ENCODE peak calls at places on chromosomes 12 and 14, in eight cellular contexts. One of them, this sample, is unnamed.

GRCh38 chr12:55822228-55822627 is 4.4 kb downstream of the ORMDL2 start:
- DNase-seq in mammary epithelial cell: no peak
- DNase-seq in esophagus muscularis mucosa: no peak
- DNase-seq in osteocyte: no peak
- DNase-seq in activated CD8-positive, alpha-beta memory T cell treated with anti-CD3 and anti-CD28 coated beads, Interleukin-2, amount 50 U/mL, for 48 hours: peak
- DNase-seq in stimulated activated naive CD8-positive, alpha-beta T cell treated with anti-CD3 and anti-CD28 coated beads, Interleukin-15, Interleukin-2, amounts not matched to agents 100 U/mL and 50 U/mL, for 24 hours: no peak
- DNase-seq in fibroblast of the aortic adventitia: no peak
- DNase-seq in Right ventricle myocardium superior: no peak
- DNase-seq in this sample: peak

GRCh38 chr12:112916270-112916669 is 9.5 kb downstream of the OAS1 start:
- DNase-seq in esophagus muscularis mucosa: no peak
- DNase-seq in stimulated activated naive CD8-positive, alpha-beta T cell treated with anti-CD3 and anti-CD28 coated beads, Interleukin-15, Interleukin-2, amounts not matched to agents 100 U/mL and 50 U/mL, for 24 hours: no peak
- DNase-seq in osteocyte: no peak
- DNase-seq in Right ventricle myocardium superior: no peak
- DNase-seq in mammary epithelial cell: peak
- DNase-seq in fibroblast of the aortic adventitia: no peak
- DNase-seq in activated CD8-positive, alpha-beta memory T cell treated with anti-CD3 and anti-CD28 coated beads, Interleukin-2, amount 50 U/mL, for 48 hours: no peak
- DNase-seq in this sample: no peak

GRCh38 chr12:68978678-68979077 is 45.7 kb upstream of the CPM start:
- DNase-seq in activated CD8-positive, alpha-beta memory T cell treated with anti-CD3 and anti-CD28 coated beads, Interleukin-2, amount 50 U/mL, for 48 hours: no peak
- DNase-seq in osteocyte: no peak
- DNase-seq in Right ventricle myocardium superior: no peak
- DNase-seq in mammary epithelial cell: no peak
- DNase-seq in esophagus muscularis mucosa: no peak
- DNase-seq in fibroblast of the aortic adventitia: no peak
- DNase-seq in stimulated activated naive CD8-positive, alpha-beta T cell treated with anti-CD3 and anti-CD28 coated beads, Interleukin-15, Interleukin-2, amounts not matched to agents 100 U/mL and 50 U/mL, for 24 hours: no peak
- DNase-seq in this sample: no peak

GRCh38 chr14:105255021-105255507 is 6.7 kb downstream of the BTBD6 start:
- DNase-seq in osteocyte: no peak
- DNase-seq in mammary epithelial cell: no peak
- DNase-seq in esophagus muscularis mucosa: no peak
- DNase-seq in Right ventricle myocardium superior: no peak
- DNase-seq in fibroblast of the aortic adventitia: peak
- DNase-seq in stimulated activated naive CD8-positive, alpha-beta T cell treated with anti-CD3 and anti-CD28 coated beads, Interleukin-15, Interleukin-2, amounts not matched to agents 100 U/mL and 50 U/mL, for 24 hours: no peak
- DNase-seq in activated CD8-positive, alpha-beta memory T cell treated with anti-CD3 and anti-CD28 coated beads, Interleukin-2, amount 50 U/mL, for 48 hours: no peak
- DNase-seq in this sample: peak

GRCh38 chr12:64674367-64674922 is 64.2 kb downstream of the RASSF3 start:
- DNase-seq in stimulated activated naive CD8-positive, alpha-beta T cell treated with anti-CD3 and anti-CD28 coated beads, Interleukin-15, Interleukin-2, amounts not matched to agents 100 U/mL and 50 U/mL, for 24 hours: no peak
- DNase-seq in esophagus muscularis mucosa: no peak
- DNase-seq in Right ventricle myocardium superior: no peak
- DNase-seq in mammary epithelial cell: no peak
- DNase-seq in activated CD8-positive, alpha-beta memory T cell treated with anti-CD3 and anti-CD28 coated beads, Interleukin-2, amount 50 U/mL, for 48 hours: no peak
- DNase-seq in fibroblast of the aortic adventitia: no peak
- DNase-seq in osteocyte: no peak
- DNase-seq in this sample: no peak

GRCh38 chr14:36604757-36605505 is 22.5 kb upstream of the NKX2-8 start:
- DNase-seq in activated CD8-positive, alpha-beta memory T cell treated with anti-CD3 and anti-CD28 coated beads, Interleukin-2, amount 50 U/mL, for 48 hours: no peak
- DNase-seq in esophagus muscularis mucosa: peak
- DNase-seq in stimulated activated naive CD8-positive, alpha-beta T cell treated with anti-CD3 and anti-CD28 coated beads, Interleukin-15, Interleukin-2, amounts not matched to agents 100 U/mL and 50 U/mL, for 24 hours: peak
- DNase-seq in osteocyte: no peak
- DNase-seq in Right ventricle myocardium superior: no peak
- DNase-seq in mammary epithelial cell: peak
- DNase-seq in fibroblast of the aortic adventitia: peak
- DNase-seq in this sample: peak

GRCh38 chr12:119158004-119158776 is 20.5 kb upstream of the HSPB8 start:
- DNase-seq in fibroblast of the aortic adventitia: no peak
- DNase-seq in esophagus muscularis mucosa: no peak
- DNase-seq in mammary epithelial cell: no peak
- DNase-seq in Right ventricle myocardium superior: peak
- DNase-seq in activated CD8-positive, alpha-beta memory T cell treated with anti-CD3 and anti-CD28 coated beads, Interleukin-2, amount 50 U/mL, for 48 hours: no peak
- DNase-seq in osteocyte: no peak
- DNase-seq in stimulated activated naive CD8-positive, alpha-beta T cell treated with anti-CD3 and anti-CD28 coated beads, Interleukin-15, Interleukin-2, amounts not matched to agents 100 U/mL and 50 U/mL, for 24 hours: no peak
- DNase-seq in this sample: no peak

GRCh38 chr12:131280426-131280825 is 326.7 kb downstream of the ADGRD1 start:
- DNase-seq in mammary epithelial cell: no peak
- DNase-seq in Right ventricle myocardium superior: peak
- DNase-seq in esophagus muscularis mucosa: no peak
- DNase-seq in activated CD8-positive, alpha-beta memory T cell treated with anti-CD3 and anti-CD28 coated beads, Interleukin-2, amount 50 U/mL, for 48 hours: no peak
- DNase-seq in fibroblast of the aortic adventitia: no peak
- DNase-seq in osteocyte: no peak
- DNase-seq in stimulated activated naive CD8-positive, alpha-beta T cell treated with anti-CD3 and anti-CD28 coated beads, Interleukin-15, Interleukin-2, amounts not matched to agents 100 U/mL and 50 U/mL, for 24 hours: no peak
- DNase-seq in this sample: no peak

GRCh38 chr14:99230271-99231141 is 41.5 kb downstream of the BCL11B start:
- DNase-seq in Right ventricle myocardium superior: no peak
- DNase-seq in activated CD8-positive, alpha-beta memory T cell treated with anti-CD3 and anti-CD28 coated beads, Interleukin-2, amount 50 U/mL, for 48 hours: peak
- DNase-seq in esophagus muscularis mucosa: no peak
- DNase-seq in fibroblast of the aortic adventitia: no peak
- DNase-seq in mammary epithelial cell: no peak
- DNase-seq in osteocyte: no peak
- DNase-seq in stimulated activated naive CD8-positive, alpha-beta T cell treated with anti-CD3 and anti-CD28 coated beads, Interleukin-15, Interleukin-2, amounts not matched to agents 100 U/mL and 50 U/mL, for 24 hours: peak
- DNase-seq in this sample: peak

GRCh38 chr14:23364164-23364571 is 804 bp downstream of the EFS start:
- DNase-seq in fibroblast of the aortic adventitia: no peak
- DNase-seq in activated CD8-positive, alpha-beta memory T cell treated with anti-CD3 and anti-CD28 coated beads, Interleukin-2, amount 50 U/mL, for 48 hours: no peak
- DNase-seq in esophagus muscularis mucosa: no peak
- DNase-seq in stimulated activated naive CD8-positive, alpha-beta T cell treated with anti-CD3 and anti-CD28 coated beads, Interleukin-15, Interleukin-2, amounts not matched to agents 100 U/mL and 50 U/mL, for 24 hours: no peak
- DNase-seq in mammary epithelial cell: no peak
- DNase-seq in osteocyte: no peak
- DNase-seq in Right ventricle myocardium superior: peak
- DNase-seq in this sample: no peak

GRCh38 chr14:93073833-93074769 is 41.6 kb downstream of the ITPK1 start:
- DNase-seq in stimulated activated naive CD8-positive, alpha-beta T cell treated with anti-CD3 and anti-CD28 coated beads, Interleukin-15, Interleukin-2, amounts not matched to agents 100 U/mL and 50 U/mL, for 24 hours: peak
- DNase-seq in osteocyte: no peak
- DNase-seq in fibroblast of the aortic adventitia: peak
- DNase-seq in Right ventricle myocardium superior: peak
- DNase-seq in mammary epithelial cell: peak
- DNase-seq in esophagus muscularis mucosa: no peak
- DNase-seq in activated CD8-positive, alpha-beta memory T cell treated with anti-CD3 and anti-CD28 coated beads, Interleukin-2, amount 50 U/mL, for 48 hours: no peak
- DNase-seq in this sample: no peak

GRCh38 chr12:58393152-58393551 is 451.8 kb downstream of the ATP23 start:
- DNase-seq in Right ventricle myocardium superior: no peak
- DNase-seq in mammary epithelial cell: peak
- DNase-seq in activated CD8-positive, alpha-beta memory T cell treated with anti-CD3 and anti-CD28 coated beads, Interleukin-2, amount 50 U/mL, for 48 hours: no peak
- DNase-seq in fibroblast of the aortic adventitia: no peak
- DNase-seq in osteocyte: no peak
- DNase-seq in stimulated activated naive CD8-positive, alpha-beta T cell treated with anti-CD3 and anti-CD28 coated beads, Interleukin-15, Interleukin-2, amounts not matched to agents 100 U/mL and 50 U/mL, for 24 hours: no peak
- DNase-seq in esophagus muscularis mucosa: no peak
- DNase-seq in this sample: peak

GRCh38 chr12:65958456-65958855 is 134.2 kb downstream of the HMGA2 start:
- DNase-seq in activated CD8-positive, alpha-beta memory T cell treated with anti-CD3 and anti-CD28 coated beads, Interleukin-2, amount 50 U/mL, for 48 hours: no peak
- DNase-seq in osteocyte: no peak
- DNase-seq in mammary epithelial cell: peak
- DNase-seq in Right ventricle myocardium superior: no peak
- DNase-seq in fibroblast of the aortic adventitia: peak
- DNase-seq in esophagus muscularis mucosa: no peak
- DNase-seq in stimulated activated naive CD8-positive, alpha-beta T cell treated with anti-CD3 and anti-CD28 coated beads, Interleukin-15, Interleukin-2, amounts not matched to agents 100 U/mL and 50 U/mL, for 24 hours: no peak
- DNase-seq in this sample: peak

GRCh38 chr12:101935769-101936741 is 58.7 kb downstream of the DRAM1 start:
- DNase-seq in osteocyte: no peak
- DNase-seq in mammary epithelial cell: peak
- DNase-seq in fibroblast of the aortic adventitia: peak
- DNase-seq in stimulated activated naive CD8-positive, alpha-beta T cell treated with anti-CD3 and anti-CD28 coated beads, Interleukin-15, Interleukin-2, amounts not matched to agents 100 U/mL and 50 U/mL, for 24 hours: no peak
- DNase-seq in activated CD8-positive, alpha-beta memory T cell treated with anti-CD3 and anti-CD28 coated beads, Interleukin-2, amount 50 U/mL, for 48 hours: no peak
- DNase-seq in Right ventricle myocardium superior: peak
- DNase-seq in esophagus muscularis mucosa: no peak
- DNase-seq in this sample: no peak

GRCh38 chr12:107236824-107237467 is 143.6 kb upstream of the CRY1 start:
- DNase-seq in activated CD8-positive, alpha-beta memory T cell treated with anti-CD3 and anti-CD28 coated beads, Interleukin-2, amount 50 U/mL, for 48 hours: no peak
- DNase-seq in osteocyte: no peak
- DNase-seq in stimulated activated naive CD8-positive, alpha-beta T cell treated with anti-CD3 and anti-CD28 coated beads, Interleukin-15, Interleukin-2, amounts not matched to agents 100 U/mL and 50 U/mL, for 24 hours: no peak
- DNase-seq in esophagus muscularis mucosa: no peak
- DNase-seq in mammary epithelial cell: peak
- DNase-seq in fibroblast of the aortic adventitia: peak
- DNase-seq in Right ventricle myocardium superior: no peak
- DNase-seq in this sample: peak

GRCh38 chr14:51789631-51790030 is 70.8 kb upstream of the GNG2 start:
- DNase-seq in Right ventricle myocardium superior: no peak
- DNase-seq in fibroblast of the aortic adventitia: no peak
- DNase-seq in osteocyte: no peak
- DNase-seq in esophagus muscularis mucosa: no peak
- DNase-seq in stimulated activated naive CD8-positive, alpha-beta T cell treated with anti-CD3 and anti-CD28 coated beads, Interleukin-15, Interleukin-2, amounts not matched to agents 100 U/mL and 50 U/mL, for 24 hours: no peak
- DNase-seq in activated CD8-positive, alpha-beta memory T cell treated with anti-CD3 and anti-CD28 coated beads, Interleukin-2, amount 50 U/mL, for 48 hours: no peak
- DNase-seq in mammary epithelial cell: no peak
- DNase-seq in this sample: no peak

GRCh38 chr14:65639216-65639615 is 226.7 kb downstream of the FUT8 start:
- DNase-seq in activated CD8-positive, alpha-beta memory T cell treated with anti-CD3 and anti-CD28 coated beads, Interleukin-2, amount 50 U/mL, for 48 hours: no peak
- DNase-seq in mammary epithelial cell: peak
- DNase-seq in Right ventricle myocardium superior: no peak
- DNase-seq in osteocyte: no peak
- DNase-seq in esophagus muscularis mucosa: no peak
- DNase-seq in stimulated activated naive CD8-positive, alpha-beta T cell treated with anti-CD3 and anti-CD28 coated beads, Interleukin-15, Interleukin-2, amounts not matched to agents 100 U/mL and 50 U/mL, for 24 hours: no peak
- DNase-seq in fibroblast of the aortic adventitia: peak
- DNase-seq in this sample: peak